ENCODE peak calls at places on chromosomes 6 and 20, in nine cellular contexts. N, C, D, W, B, Z, V, U and R are unnamed samples.
A peak's percentile ranks its signal among the peaks of the same experiment; 100 is the strongest.

GRCh38 chr20:38836991-38837390 is 31.5 kb downstream of the PPP1R16B start:
- DNase-seq in C (peak; percentile 19), Z (no peak), W (no peak), D (no peak), N (peak; percentile 69), V (no peak), B (no peak), U (no peak), R (no peak)

GRCh38 chr20:52419205-52419604 is 227.6 kb upstream of the ZFP64 start:
- DNase-seq in C (no peak), D (no peak), V (no peak), N (no peak), B (no peak), U (no peak), Z (no peak), W (no peak), R (no peak)

GRCh38 chr6:166167801-166168615 is at the start of gene TBXT:
- DNase-seq in C (no peak), V (peak; percentile 91), N (peak; percentile 64), B (no peak), D (no peak), Z (peak; percentile 19), W (no peak), U (no peak), R (peak; percentile 91)

GRCh38 chr6:157037165-157037564 is 260.0 kb downstream of the ARID1B start:
- DNase-seq in D (no peak), W (peak; percentile 18), V (peak; percentile 44), U (no peak), Z (peak; percentile 16), B (no peak), N (no peak), C (no peak), R (no peak)

GRCh38 chr6:106547961-106548453 is 81.3 kb downstream of the RTN4IP1 start:
- DNase-seq in Z (peak; percentile 61), W (no peak), V (peak; percentile 40), B (no peak), N (no peak), C (no peak), D (no peak), U (peak; percentile 69), R (no peak)

GRCh38 chr6:168880271-168880670 is 373.4 kb downstream of the THBS2 start:
- DNase-seq in D (no peak), V (no peak), Z (no peak), W (no peak), N (no peak), U (no peak), C (no peak), B (no peak), R (no peak)

GRCh38 chr20:44618318-44618731 is 33.2 kb downstream of the ADA start:
- DNase-seq in B (no peak), N (peak; percentile 34), Z (no peak), V (no peak), U (no peak), C (no peak), D (no peak), W (no peak), R (no peak)

GRCh38 chr20:42987376-42988114 is 202.2 kb downstream of the PTPRT start:
- DNase-seq in B (no peak), N (no peak), D (no peak), U (no peak), V (no peak), C (no peak), Z (no peak), W (no peak), R (peak; percentile 73)

GRCh38 chr6:119043265-119043664 is 35.2 kb downstream of the FAM184A start:
- DNase-seq in C (no peak), Z (no peak), W (no peak), D (no peak), N (no peak), B (no peak), U (no peak), V (no peak), R (no peak)

GRCh38 chr20:8385247-8385646 is 253.2 kb downstream of the PLCB1 start:
- DNase-seq in Z (no peak), W (peak; percentile 55), D (no peak), U (no peak), N (peak; percentile 43), C (no peak), B (no peak), V (peak; percentile 30), R (no peak)

GRCh38 chr20:9306521-9306920 is 207.9 kb upstream of the LAMP5 start:
- DNase-seq in V (no peak), U (peak; percentile 90), B (no peak), D (peak; percentile 65), W (peak; percentile 82), N (no peak), Z (peak; percentile 20), C (no peak), R (no peak)

GRCh38 chr6:119284861-119285521 is 64.6 kb downstream of the MAN1A1 start:
- DNase-seq in V (peak; percentile 70), W (peak; percentile 10), B (no peak), Z (no peak), N (peak; percentile 36), C (peak; percentile 23), D (peak; percentile 36), U (peak; percentile 34), R (peak; percentile 79)

GRCh38 chr20:35006531-35006971 is 50.9 kb downstream of the MYH7B start:
- DNase-seq in V (no peak), W (no peak), C (no peak), B (no peak), N (no peak), D (no peak), Z (no peak), U (no peak), R (no peak)
- H3K9me2 ChIP-seq in V (no peaks in the 10 kb centered on the region), W (no peaks in the 10 kb centered on the region), C (no peaks in the 10 kb centered on the region), B (no peaks in the 10 kb centered on the region), N (no peaks in the 10 kb centered on the region), D (no peaks in the 10 kb centered on the region), Z (no peaks in the 10 kb centered on the region), U (no peaks in the 10 kb centered on the region), R (no peaks in the 10 kb centered on the region)

DNA sequence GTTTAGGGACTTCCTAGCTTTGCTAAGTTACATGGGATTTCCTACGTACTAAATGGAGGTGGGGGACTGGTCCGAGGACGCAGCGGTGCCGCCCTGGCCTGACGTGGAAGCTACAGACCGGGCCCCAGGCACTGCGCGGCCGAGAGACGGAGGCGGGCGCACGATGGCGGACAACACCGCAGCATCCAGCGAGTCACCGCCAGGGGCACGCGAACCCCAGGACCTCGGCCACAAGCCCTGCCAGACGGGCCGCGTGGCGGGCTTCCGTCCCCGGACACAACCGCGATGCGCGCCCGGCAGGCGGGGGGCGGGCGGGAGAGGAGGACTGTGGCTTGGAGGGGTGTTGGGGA is 1516.9 kb upstream of the DEFB115 start:
- DNase-seq in N (no peak), C (no peak), D (no peak), U (no peak), B (no peak), Z (no peak), V (no peak), W (no peak), R (no peak)
- H3K9me2 ChIP-seq in N (no peaks in the 10 kb centered on the region), C (no peaks in the 10 kb centered on the region), D (no peaks in the 10 kb centered on the region), U (no peaks in the 10 kb centered on the region), B (no peaks in the 10 kb centered on the region), Z (no peaks in the 10 kb centered on the region), V (no peaks in the 10 kb centered on the region), W (no peaks in the 10 kb centered on the region), R (no peaks in the 10 kb centered on the region)

DNA sequence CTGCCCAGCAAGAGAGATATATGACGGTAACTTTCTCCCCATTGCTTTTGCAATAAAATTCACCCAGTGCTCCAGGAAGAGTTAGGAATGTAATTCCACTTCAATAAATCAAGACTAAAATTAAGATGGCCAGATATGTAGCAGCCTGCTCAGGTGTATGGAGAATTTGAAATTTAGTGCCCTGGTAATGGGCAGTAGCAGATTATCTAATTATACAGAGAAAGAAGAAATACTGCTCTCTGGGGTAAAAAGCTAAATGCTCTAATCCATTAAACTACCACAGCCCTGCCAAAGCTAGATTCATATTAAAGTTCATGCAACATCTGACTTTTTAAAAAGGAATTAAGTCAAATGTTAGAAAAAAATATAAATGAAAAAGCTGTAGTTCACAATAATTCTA is 5.7 kb upstream of the BLOC1S5 start:
- DNase-seq in B (no peak), U (no peak), D (no peak), Z (no peak), V (no peak), N (no peak), W (no peak), C (no peak), R (no peak)
- H3K9me2 ChIP-seq in B (no peaks in the 10 kb centered on the region), U (no peaks in the 10 kb centered on the region), D (no peaks in the 10 kb centered on the region), Z (no peaks in the 10 kb centered on the region), V (no peaks in the 10 kb centered on the region), N (no peaks in the 10 kb centered on the region), W (no peaks in the 10 kb centered on the region), C (no peaks in the 10 kb centered on the region), R (peaks cover 8% of the 10 kb centered on the region)

GRCh38 chr20:3681931-3682820 is at the start of gene ADAM33:
- DNase-seq in Z (peak; percentile 40), D (no peak), C (no peak), N (no peak), B (no peak), V (peak; percentile 66), W (peak; percentile 64), U (no peak), R (no peak)

GRCh38 chr20:3680701-3681351 is 984 bp downstream of the ADAM33 start:
- DNase-seq in D (no peak), C (no peak), N (no peak), W (peak; percentile 39), V (no peak), Z (no peak), U (no peak), B (no peak), R (no peak)

GRCh38 chr20:3678893-3679720 is 2.7 kb downstream of the ADAM33 start:
- DNase-seq in C (no peak), U (no peak), D (no peak), B (no peak), Z (no peak), W (peak; percentile 55), N (no peak), V (no peak), R (no peak)

GRCh38 chr20:3679749-3680700 is 1.8 kb downstream of the ADAM33 start:
- DNase-seq in W (peak; percentile 91), D (no peak), U (no peak), V (peak; percentile 66), B (no peak), N (no peak), Z (peak; percentile 48), C (no peak), R (no peak)

DNA sequence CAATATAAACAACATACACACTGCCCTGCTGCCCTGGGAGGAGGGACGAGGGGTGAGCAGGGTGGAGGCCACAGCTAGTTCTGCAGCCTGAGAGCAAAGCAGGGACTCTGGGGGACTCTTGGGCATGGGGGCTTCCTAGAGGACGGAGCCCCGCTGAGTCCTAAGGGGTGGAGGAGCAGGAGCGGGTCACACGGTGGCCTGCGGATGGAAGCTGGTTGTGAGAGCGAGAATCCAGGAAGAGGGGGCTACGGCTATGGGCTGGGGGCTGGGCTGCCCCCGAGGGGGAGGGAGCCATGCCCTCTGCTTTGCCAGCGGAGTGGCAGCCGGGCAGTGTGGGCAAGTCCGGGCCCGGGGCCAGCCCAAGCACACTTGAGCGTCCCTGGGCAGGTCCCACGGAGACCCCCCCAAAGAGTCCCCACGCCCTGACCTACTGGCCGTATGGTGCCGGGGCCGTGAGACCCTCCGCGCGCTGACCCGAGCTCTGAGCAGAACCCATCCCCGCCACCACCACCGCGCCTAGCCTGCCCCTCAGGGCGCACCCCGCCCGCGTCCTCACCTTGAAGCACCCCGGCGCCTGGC is 369 bp downstream of the ADAM33 start:
- DNase-seq in N (no peak), V (no peak), W (no peak), C (no peak), U (no peak), B (no peak), Z (no peak), D (no peak), R (no peak)
- H3K9me2 ChIP-seq in N (no peaks in the 10 kb centered on the region), V (no peaks in the 10 kb centered on the region), W (no peaks in the 10 kb centered on the region), C (no peaks in the 10 kb centered on the region), U (no peaks in the 10 kb centered on the region), B (no peaks in the 10 kb centered on the region), Z (no peaks in the 10 kb centered on the region), D (no peaks in the 10 kb centered on the region), R (no peaks in the 10 kb centered on the region)

GRCh38 chr20:46194409-46194808 is 76.3 kb downstream of the CD40 start:
- DNase-seq in D (no peak), C (no peak), B (no peak), U (no peak), Z (no peak), W (no peak), N (no peak), V (no peak), R (no peak)
- H3K9me2 ChIP-seq in D (no peaks in the 10 kb centered on the region), C (no peaks in the 10 kb centered on the region), B (no peaks in the 10 kb centered on the region), U (no peaks in the 10 kb centered on the region), Z (no peaks in the 10 kb centered on the region), W (no peaks in the 10 kb centered on the region), N (no peaks in the 10 kb centered on the region), V (no peaks in the 10 kb centered on the region), R (no peaks in the 10 kb centered on the region)